ENCODE peak calls at places on chromosome 15, in seven cellular contexts. K is stromal cell of bone marrow, L is activated T-cell treated with anti-CD3 and anti-CD28 coated beads for 24 hours, G is left ventricle myocardium inferior, D is KBM-7, S is substantia nigra, J is occipital lobe. Q is an unnamed sample.

GRCh38 chr15:61819386-61819785 is 240.9 kb downstream of the VPS13C start:
- DNase-seq in G (no peak), L (no peak), S (no peak), K (no peak), D (no peak), J (no peak), Q (no peak)

GRCh38 chr15:63482874-63483323 is 21.5 kb upstream of the USP3 start:
- DNase-seq in G (no peak), J (no peak), K (no peak), L (no peak), S (no peak), D (no peak), Q (no peak)

GRCh38 chr15:65305144-65305758 is 774 bp downstream of the RNU5B-1 start:
- DNase-seq in L (no peak), S (no peak), J (no peak), K (no peak), G (no peak), D (no peak), Q (no peak)

GRCh38 chr15:29736012-29736744 is 86.1 kb downstream of the TJP1 start:
- DNase-seq in J (no peak), K (no peak), S (no peak), L (no peak), D (no peak), G (no peak), Q (no peak)

GRCh38 chr15:31278056-31278445 is 48.6 kb upstream of the KLF13 start:
- DNase-seq in K (no peak), G (no peak), S (no peak), D (no peak), L (no peak), J (no peak), Q (no peak)

GRCh38 chr15:81008312-81008711 is 7.6 kb downstream of the TLNRD1 start:
- DNase-seq in L (no peak), G (no peak), S (no peak), D (no peak), J (no peak), K (no peak), Q (no peak)

GRCh38 chr15:101176625-101177024 is 75.2 kb downstream of the CHSY1 start:
- DNase-seq in L (no peak), G (no peak), D (no peak), K (no peak), S (no peak), J (no peak), Q (no peak)

GRCh38 chr15:96369825-96370621 is 39.5 kb downstream of the NR2F2 start:
- DNase-seq in K (no peak), G (no peak), S (no peak), D (no peak), L (no peak), J (no peak), Q (no peak)

GRCh38 chr15:35305906-35306305 is 220.8 kb upstream of the NANOGP8 start:
- DNase-seq in G (no peak), L (no peak), J (no peak), D (no peak), S (no peak), K (no peak), Q (no peak)

GRCh38 chr15:42137461-42138261 is 18.8 kb downstream of the PLA2G4F start:
- DNase-seq in K (peak), G (no peak), J (no peak), L (no peak), D (peak), S (no peak), Q (peak)

GRCh38 chr15:48060396-48060795 is 60.4 kb upstream of the SLC24A5 start:
- DNase-seq in K (no peak), D (no peak), J (no peak), L (no peak), S (no peak), G (no peak), Q (no peak)